ENCODE peak calls at places on chromosomes 11 and 22, in five cellular contexts. E is GM23338, K is tibial artery, Y is PC-9, V is stomach. N is an unnamed sample.

GRCh38 chr11:6618117-6619020 is 853 bp downstream of the TPP1 start:
- DNase-seq in E (no peak), K (peak), Y (no peak), V (peak), N (no peak)

GRCh38 chr11:81658722-81659121 is 1074.9 kb downstream of the FAM181B start:
- DNase-seq in E (peak), K (no peak), Y (no peak), V (no peak), N (no peak)

GRCh38 chr11:12924650-12925049 is 84.5 kb upstream of the RASSF10 start:
- DNase-seq in E (no peak), K (no peak), Y (no peak), V (no peak), N (no peak)

GRCh38 chr11:32884770-32885384 is 7.7 kb upstream of the QSER1 start:
- DNase-seq in E (peak), K (no peak), Y (no peak), V (no peak), N (no peak)

GRCh38 chr11:133934599-133935550 is 21.9 kb downstream of the IGSF9B start:
- DNase-seq in E (no peak), K (no peak), Y (no peak), V (no peak), N (no peak)

GRCh38 chr22:37742374-37743092 is 45.7 kb downstream of the TRIOBP start:
- DNase-seq in E (no peak), K (no peak), Y (peak), V (peak), N (no peak)

GRCh38 chr22:24175160-24175808 is 6.0 kb upstream of the SUSD2 start:
- DNase-seq in E (peak), K (peak), Y (peak), V (peak), N (no peak)

GRCh38 chr11:28738549-28738948 is 630.4 kb downstream of the METTL15 start:
- DNase-seq in E (no peak), K (no peak), Y (no peak), V (no peak), N (no peak)

GRCh38 chr22:49519117-49519737 is 308.4 kb downstream of the BRD1 start:
- DNase-seq in E (no peak), K (no peak), Y (no peak), V (no peak), N (no peak)

GRCh38 chr11:123100378-123101085 is 38.6 kb upstream of the HSPA8 start:
- DNase-seq in E (peak), K (no peak), Y (no peak), V (no peak), N (no peak)

GRCh38 chr11:69260622-69261021 is 33.3 kb upstream of the MYEOV start:
- DNase-seq in E (no peak), K (peak), Y (no peak), V (no peak), N (no peak)

GRCh38 chr22:35894937-35895708 is 133.5 kb downstream of the RBFOX2 start:
- DNase-seq in E (no peak), K (peak), Y (peak), V (no peak), N (no peak)
- H3K4me3 ChIP-seq in E (no peak), K (peak), Y (peak), V (peak), N (peak)

GRCh38 chr11:97143463-97143862 is 753.6 kb downstream of the JRKL start:
- DNase-seq in E (no peak), K (no peak), Y (no peak), V (no peak), N (no peak)

GRCh38 chr11:97136067-97136466 is 746.3 kb downstream of the JRKL start:
- DNase-seq in E (no peak), K (no peak), Y (no peak), V (no peak), N (no peak)

DNA sequence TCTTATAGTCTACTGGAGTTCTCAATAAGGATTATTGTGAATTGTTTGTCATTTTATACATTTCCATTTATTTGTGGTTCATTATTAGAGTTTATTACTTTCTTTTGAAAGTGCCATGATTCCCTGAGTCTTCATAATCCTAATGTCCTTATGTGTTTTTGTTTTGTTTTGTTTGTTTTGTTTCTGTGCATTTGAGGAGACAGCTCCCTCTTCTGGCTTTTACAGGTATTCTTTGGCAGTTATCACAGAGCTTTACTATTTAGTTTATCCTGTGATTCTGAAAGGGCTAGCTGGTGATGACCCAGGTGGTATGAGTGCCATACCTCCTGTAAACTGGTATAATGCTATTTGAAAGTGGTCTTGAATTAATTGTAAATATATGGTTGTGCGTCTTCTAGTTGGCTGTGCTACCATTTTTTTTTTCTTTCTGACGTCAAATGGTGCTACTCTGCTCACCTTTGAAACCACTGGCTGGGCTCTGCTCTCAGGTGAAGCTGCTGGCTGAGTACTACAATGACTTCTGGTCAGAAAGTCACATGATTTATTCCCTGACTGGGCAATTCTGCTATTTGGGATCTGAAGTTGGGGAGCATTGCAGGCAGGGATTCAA is 751.2 kb downstream of the JRKL start:
- DNase-seq in E (peak), K (no peak), Y (no peak), V (no peak), N (no peak)
- TF ChIP-seq CTCF in E (peak), K (no peak), Y (peak), V (no peak), N (no peak)

GRCh38 chr22:27299181-27300085 is 502.1 kb downstream of the MN1 start:
- DNase-seq in E (peak), K (no peak), Y (no peak), V (no peak), N (peak)
- H3K4me3 ChIP-seq in E (peak), K (no peak), Y (no peak), V (no peak), N (no peak)

GRCh38 chr11:66237867-66238266 is 30.6 kb upstream of the RAB1B start:
- DNase-seq in E (peak), K (no peak), Y (no peak), V (no peak), N (no peak)
- TF ChIP-seq CTCF in E (no peak), K (no peak), Y (no peak), V (no peak), N (no peak)

GRCh38 chr11:34330653-34331052 is 27.2 kb downstream of the ABTB2 start:
- DNase-seq in E (no peak), K (no peak), Y (no peak), V (no peak), N (no peak)
- H3K4me3 ChIP-seq in E (no peak), K (no peak), Y (no peak), V (no peak), N (no peak)

GRCh38 chr11:72001834-72002591 is 3.3 kb downstream of the IL18BP start:
- DNase-seq in E (no peak), K (no peak), Y (no peak), V (no peak), N (peak)
- TF ChIP-seq CTCF in E (no peak), K (no peak), Y (no peak), V (no peak), N (no peak)

N was measured in ascending aorta.